ENCODE peak calls at places on chromosomes 2 and 18, in four cellular contexts. A is heart left ventricle, D is psoas muscle, L is cardiac muscle cell. C is an unnamed sample.

GRCh38 chr2:222693837-222694236 is 22.4 kb downstream of the MOGAT1 start:
- DNase-seq in L (peak; percentile 26), A (no peak), D (no peak), C (peak; percentile 51)

GRCh38 chr2:233063269-233063975 is 3.3 kb downstream of the INPP5D start:
- DNase-seq in L (no peak), A (no peak), D (no peak), C (peak; percentile 92)

GRCh38 chr2:141911485-141912066 is 219.2 kb downstream of the LRP1B start:
- DNase-seq in A (no peak), D (no peak), L (peak; percentile 28), C (peak; percentile 81)

GRCh38 chr2:219469186-219469724 is 29.4 kb upstream of the GMPPA start:
- DNase-seq in L (peak; percentile 49), D (no peak), A (no peak), C (no peak)

GRCh38 chr2:74887961-74888670 is 54.2 kb downstream of the HK2 start:
- DNase-seq in D (no peak), L (no peak), A (no peak), C (no peak)

GRCh38 chr2:30232027-30232800 is 880 bp downstream of the LBH start:
- DNase-seq in L (peak; percentile 62), D (peak; percentile 72), A (peak; percentile 66), C (peak; percentile 48)

GRCh38 chr2:216302981-216303676 is 69.2 kb downstream of the MARCHF4 start:
- DNase-seq in D (no peak), L (no peak), A (no peak), C (no peak)

GRCh38 chr2:189298038-189298437 is 118.5 kb upstream of the COL5A2 start:
- DNase-seq in D (no peak), A (no peak), L (peak; percentile 32), C (no peak)

GRCh38 chr18:51881394-51881793 is 458.6 kb upstream of the DCC start:
- DNase-seq in L (no peak), D (no peak), A (no peak), C (no peak)

GRCh38 chr18:51879329-51879728 is 460.7 kb upstream of the DCC start:
- DNase-seq in A (no peak), D (no peak), L (no peak), C (no peak)

GRCh38 chr18:51878724-51879123 is 461.3 kb upstream of the DCC start:
- DNase-seq in A (no peak), L (no peak), D (no peak), C (no peak)

GRCh38 chr18:51884039-51884438 is 456.0 kb upstream of the DCC start:
- DNase-seq in D (no peak), A (no peak), L (no peak), C (no peak)
- H3K9me3 ChIP-seq in D (no peaks in the 10 kb centered on the region), A (no peaks in the 10 kb centered on the region), L (no peaks in the 10 kb centered on the region), C (peaks cover 27% of the 10 kb centered on the region)

DNA sequence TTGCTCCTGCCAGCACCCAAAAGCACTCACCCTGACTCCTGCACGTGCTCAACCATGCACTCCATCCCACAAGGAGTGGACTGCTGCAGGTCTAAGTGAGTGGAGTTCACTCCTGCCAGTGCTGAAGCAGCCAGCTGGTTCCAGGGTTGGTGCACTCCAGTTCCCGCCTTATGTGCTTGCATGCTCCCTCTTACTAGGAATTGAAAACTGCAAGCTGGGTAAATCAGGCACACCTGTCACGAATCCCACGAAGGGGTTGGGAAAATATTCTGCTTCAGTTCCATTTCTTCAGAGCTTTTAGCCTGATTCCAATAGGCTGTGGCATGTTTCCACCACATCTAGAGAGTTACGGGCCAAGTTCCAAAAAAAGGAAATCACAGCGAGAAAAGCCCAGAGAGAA is 1365.5 kb upstream of the CHAC2 start:
- DNase-seq in L (no peak), D (no peak), A (no peak), C (no peak)
- H3K4me1 ChIP-seq in L (no peaks in the 10 kb centered on the region), D (no peaks in the 10 kb centered on the region), A (no peaks in the 10 kb centered on the region), C (no peaks in the 10 kb centered on the region)

GRCh38 chr2:27593240-27593639 is 10.4 kb downstream of the ZNF512 start:
- DNase-seq in D (no peak), A (no peak), L (no peak), C (no peak)
- H3K9me3 ChIP-seq in D (peaks cover 7% of the 10 kb centered on the region), A (no peaks in the 10 kb centered on the region), L (no peaks in the 10 kb centered on the region), C (peaks cover 24% of the 10 kb centered on the region)

GRCh38 chr18:58671122-58671940 is at the start of gene MALT1:
- DNase-seq in D (peak; percentile 97), A (peak; percentile 94), L (peak; percentile 94), C (peak; percentile 97)

GRCh38 chr18:58669731-58670379 is 1.4 kb upstream of the MALT1 start:
- DNase-seq in D (no peak), A (no peak), L (no peak), C (no peak)

GRCh38 chr18:58668897-58669296 is 2.4 kb upstream of the MALT1 start:
- DNase-seq in L (no peak), A (no peak), D (no peak), C (no peak)

GRCh38 chr18:58671941-58672565 is 788 bp downstream of the MALT1 start:
- DNase-seq in A (no peak), L (peak; percentile 34), D (no peak), C (peak; percentile 78)

GRCh38 chr18:58670561-58671121 is 624 bp upstream of the MALT1 start:
- DNase-seq in A (peak; percentile 13), L (no peak), D (no peak), C (no peak)
- H3K4me1 ChIP-seq in A (peaks cover 5% of the 10 kb centered on the region), L (peaks cover 10% of the 10 kb centered on the region), D (peaks cover 22% of the 10 kb centered on the region), C (peaks cover 32% of the 10 kb centered on the region)

GRCh38 chr2:94994914-94995236 is 30.6 kb upstream of the MAL start:
- DNase-seq in L (no peak), A (no peak), D (no peak), C (no peak)

GRCh38 chr2:94995516-94995915 is 30.0 kb upstream of the MAL start:
- DNase-seq in L (no peak), A (no peak), D (no peak), C (no peak)

GRCh38 chr2:94992360-94992759 is 33.1 kb upstream of the MAL start:
- DNase-seq in A (no peak), L (no peak), D (no peak), C (no peak)

GRCh38 chr2:94993176-94994062 is 32.1 kb upstream of the MAL start:
- DNase-seq in L (no peak), A (no peak), D (no peak), C (no peak)

DNA sequence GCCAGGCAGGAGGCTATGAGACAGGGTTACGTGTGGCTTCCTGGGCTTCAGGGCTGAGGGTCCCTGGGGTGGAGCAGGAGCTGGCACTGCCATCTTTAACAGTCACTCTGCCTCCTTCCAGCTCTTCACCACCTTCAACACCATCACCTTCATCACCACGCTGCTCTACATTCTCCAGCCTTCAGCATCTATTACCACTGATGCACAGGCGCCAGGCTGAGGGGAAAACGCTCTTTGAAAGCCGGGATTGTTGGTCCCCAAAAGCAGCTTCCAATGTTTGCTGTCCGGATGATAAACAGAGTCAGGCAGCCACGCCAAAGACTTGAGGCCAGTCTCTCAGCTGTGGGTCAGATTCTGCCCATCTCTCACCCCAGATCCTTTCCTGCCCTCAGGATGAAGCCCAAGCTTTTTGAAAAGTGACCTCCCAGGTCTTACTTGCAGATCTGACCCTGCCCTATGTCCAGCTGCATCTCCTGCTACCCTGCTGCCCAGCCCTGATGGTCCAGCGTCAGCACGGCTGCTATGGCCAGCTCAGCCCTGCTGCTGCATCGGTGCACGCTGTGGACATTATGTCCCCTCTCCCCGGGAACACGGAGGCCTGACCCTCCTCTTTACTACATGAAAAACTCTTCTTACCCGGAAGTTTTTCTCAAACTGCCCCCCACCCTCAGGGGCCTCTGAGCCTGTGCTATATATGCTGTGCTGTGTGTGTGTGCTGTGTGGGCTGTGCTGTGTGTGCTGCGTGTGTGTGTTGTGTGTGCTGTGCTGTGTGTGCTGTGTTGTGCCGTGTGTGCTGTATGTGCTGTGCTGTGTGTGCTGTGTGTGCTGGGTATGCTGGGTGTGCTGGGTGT is 31.2 kb upstream of the MAL start:
- DNase-seq in L (no peak), A (no peak), D (no peak), C (no peak)
- H3K9me3 ChIP-seq in L (no peaks in the 10 kb centered on the region), A (no peaks in the 10 kb centered on the region), D (no peaks in the 10 kb centered on the region), C (no peaks in the 10 kb centered on the region)

GRCh38 chr2:200309296-200309846 is 2.9 kb downstream of the SPATS2L start:
- DNase-seq in L (no peak), D (no peak), A (no peak), C (no peak)
- H3K4me1 ChIP-seq in L (peaks cover 6% of the 10 kb centered on the region), D (peaks cover 68% of the 10 kb centered on the region), A (peaks cover 7% of the 10 kb centered on the region), C (no peaks in the 10 kb centered on the region)

GRCh38 chr2:47499621-47500309 is 96.8 kb downstream of the MSH2 start:
- DNase-seq in D (no peak), A (no peak), L (no peak), C (no peak)
- H3K9me3 ChIP-seq in D (no peaks in the 10 kb centered on the region), A (no peaks in the 10 kb centered on the region), L (no peaks in the 10 kb centered on the region), C (peaks cover 9% of the 10 kb centered on the region)

DNA sequence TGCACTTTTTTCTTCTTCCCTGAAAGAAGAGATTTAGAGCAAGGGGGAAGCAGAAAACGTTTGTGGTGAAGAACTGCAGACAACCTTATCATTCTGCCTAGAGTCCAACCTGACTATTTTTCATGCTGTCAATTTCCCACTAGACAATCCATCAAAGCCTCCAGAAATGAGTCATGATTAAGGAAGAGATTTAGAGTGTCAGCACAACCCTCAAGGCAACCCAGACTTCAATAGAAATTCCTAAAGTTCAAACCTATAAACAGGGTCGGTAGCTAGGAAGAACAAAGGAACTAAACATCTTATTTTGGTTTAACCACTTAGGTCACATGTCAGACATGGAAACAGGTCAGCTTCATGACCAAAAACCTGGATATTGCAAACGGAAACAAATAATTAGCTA is 86.9 kb downstream of the SLC25A12 start:
- DNase-seq in A (no peak), L (no peak), D (no peak), C (no peak)
- H3K4me1 ChIP-seq in A (no peaks in the 10 kb centered on the region), L (no peaks in the 10 kb centered on the region), D (peaks cover 6% of the 10 kb centered on the region), C (peaks cover 3% of the 10 kb centered on the region)

GRCh38 chr2:196131949-196132925 is 39.1 kb downstream of the STK17B start:
- DNase-seq in A (no peak), D (no peak), L (peak; percentile 30), C (peak; percentile 68)
- H3K9me3 ChIP-seq in A (peaks cover 5% of the 10 kb centered on the region), D (peaks cover 34% of the 10 kb centered on the region), L (no peaks in the 10 kb centered on the region), C (peaks cover 8% of the 10 kb centered on the region)

DNA sequence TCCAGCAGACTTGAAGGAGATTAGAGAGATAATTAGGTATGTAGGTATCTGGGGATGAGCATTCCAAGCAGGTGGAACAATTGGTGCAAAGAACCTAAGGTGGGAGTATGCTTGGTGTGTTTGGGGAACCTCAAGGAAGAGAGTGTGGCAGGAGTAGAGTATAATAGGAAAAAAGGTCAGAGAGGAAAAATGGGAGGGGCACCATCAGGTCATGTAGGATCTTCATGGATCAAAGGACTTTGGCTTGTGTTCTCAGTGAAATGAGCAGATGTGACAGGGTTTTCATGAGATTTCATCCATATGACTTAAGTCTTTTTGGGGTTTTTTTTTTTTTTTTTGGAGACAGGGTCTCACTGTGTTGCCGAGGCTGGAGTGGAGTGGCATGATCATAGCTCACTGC is 47.3 kb downstream of the RBBP8 start:
- DNase-seq in A (no peak), L (no peak), D (no peak), C (no peak)
- H3K4me1 ChIP-seq in A (no peaks in the 10 kb centered on the region), L (peaks cover 3% of the 10 kb centered on the region), D (no peaks in the 10 kb centered on the region), C (peaks cover 16% of the 10 kb centered on the region)

C was measured in Karpas-422.